ENCODE peak calls at places on chromosomes 6 and 20, in four cellular contexts. One of them, this sample, is unnamed.

GRCh38 chr6:157525292-157525889 is 144.4 kb downstream of the ZDHHC14 start:
- DNase-seq in pancreas: no peak
- DNase-seq in body of pancreas: no peak
- DNase-seq in SJSA1: no peak
- DNase-seq in this sample: no peak

GRCh38 chr6:156107514-156108150 is 652.0 kb upstream of the NOX3 start:
- DNase-seq in SJSA1: no peak
- DNase-seq in pancreas: no peak
- DNase-seq in body of pancreas: no peak
- DNase-seq in this sample: peak; percentile 2

GRCh38 chr6:121008553-121008952 is 325.7 kb downstream of the TBC1D32 start:
- DNase-seq in pancreas: no peak
- DNase-seq in SJSA1: no peak
- DNase-seq in body of pancreas: no peak
- DNase-seq in this sample: no peak

GRCh38 chr6:125926711-125927110 is 29.9 kb upstream of the HINT3 start:
- DNase-seq in pancreas: no peak
- DNase-seq in SJSA1: no peak
- DNase-seq in body of pancreas: no peak
- DNase-seq in this sample: no peak

GRCh38 chr6:8943073-8943472 is 507.7 kb upstream of the SLC35B3 start:
- DNase-seq in SJSA1: no peak
- DNase-seq in body of pancreas: no peak
- DNase-seq in pancreas: no peak
- DNase-seq in this sample: no peak

GRCh38 chr6:153511896-153512496 is 380.9 kb upstream of the RGS17 start:
- DNase-seq in body of pancreas: no peak
- DNase-seq in pancreas: no peak
- DNase-seq in SJSA1: peak; percentile 32
- DNase-seq in this sample: no peak

GRCh38 chr20:41234546-41234945 is 83.0 kb downstream of the ZHX3 start:
- DNase-seq in body of pancreas: no peak
- DNase-seq in SJSA1: no peak
- DNase-seq in pancreas: no peak
- DNase-seq in this sample: no peak

GRCh38 chr6:133796235-133796634 is 92.7 kb upstream of the TCF21 start:
- DNase-seq in SJSA1: no peak
- DNase-seq in body of pancreas: no peak
- DNase-seq in pancreas: no peak
- DNase-seq in this sample: no peak

GRCh38 chr6:127332383-127332961 is 10.9 kb downstream of the ECHDC1 start:
- DNase-seq in body of pancreas: no peak
- DNase-seq in pancreas: no peak
- DNase-seq in SJSA1: peak; percentile 41
- DNase-seq in this sample: no peak

GRCh38 chr6:87105823-87106222 is 10.9 kb upstream of the CGA start:
- DNase-seq in SJSA1: no peak
- DNase-seq in pancreas: no peak
- DNase-seq in body of pancreas: no peak
- DNase-seq in this sample: no peak

GRCh38 chr20:25076731-25077609 is 5.0 kb downstream of the VSX1 start:
- DNase-seq in pancreas: peak; percentile 35
- DNase-seq in SJSA1: no peak
- DNase-seq in body of pancreas: peak; percentile 67
- DNase-seq in this sample: peak; percentile 14

GRCh38 chr6:27767851-27768250 is 144.3 kb downstream of the OR2B2 start:
- DNase-seq in SJSA1: no peak
- DNase-seq in pancreas: no peak
- DNase-seq in body of pancreas: no peak
- DNase-seq in this sample: no peak

DNA sequence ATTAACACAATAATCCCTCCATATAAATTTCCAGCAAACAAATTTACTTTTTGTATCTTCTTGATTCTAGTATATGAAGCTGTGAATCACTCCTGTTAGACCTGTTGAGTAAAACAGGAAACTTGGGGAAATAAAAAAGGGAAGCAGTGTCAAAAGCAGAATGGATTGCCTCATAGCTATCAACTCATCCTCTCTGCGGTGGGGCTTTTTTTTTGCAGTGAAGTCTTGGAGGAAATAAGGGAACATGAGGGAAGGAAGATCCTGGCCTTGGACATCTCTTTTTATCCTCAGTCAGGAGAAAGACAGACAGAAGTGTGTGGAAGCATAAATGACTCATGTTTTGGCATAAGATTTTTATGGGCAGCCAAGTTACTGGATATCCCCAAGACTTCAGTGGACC is 332.5 kb downstream of the TFAP2A start:
- DNase-seq in pancreas: no peak
- DNase-seq in SJSA1: no peak
- DNase-seq in body of pancreas: no peak
- DNase-seq in this sample: peak; percentile 49
- H3K27ac ChIP-seq in pancreas: no peak overlapping the region
- H3K27ac ChIP-seq in SJSA1: no peak overlapping the region
- H3K27ac ChIP-seq in body of pancreas: no peak overlapping the region
- H3K27ac ChIP-seq in this sample: peak overlapping the region; percentile 77

GRCh38 chr6:16243055-16243454 is 4.7 kb downstream of the GMPR start:
- DNase-seq in pancreas: no peak
- DNase-seq in SJSA1: peak; percentile 68
- DNase-seq in body of pancreas: no peak
- DNase-seq in this sample: peak; percentile 34
- H3K27ac ChIP-seq in pancreas: no peak overlapping the region
- H3K27ac ChIP-seq in SJSA1: peak overlapping the region; percentile 19
- H3K27ac ChIP-seq in body of pancreas: peak overlapping the region; percentile 33
- H3K27ac ChIP-seq in this sample: no peak overlapping the region

GRCh38 chr6:2899596-2899995 is 3.5 kb downstream of the SERPINB9 start:
- DNase-seq in SJSA1: no peak
- DNase-seq in body of pancreas: no peak
- DNase-seq in pancreas: no peak
- DNase-seq in this sample: no peak

GRCh38 chr6:2900821-2901644 is 2.1 kb downstream of the SERPINB9 start:
- DNase-seq in body of pancreas: no peak
- DNase-seq in SJSA1: no peak
- DNase-seq in pancreas: no peak
- DNase-seq in this sample: no peak

GRCh38 chr6:2900221-2900807 is 2.8 kb downstream of the SERPINB9 start:
- DNase-seq in body of pancreas: no peak
- DNase-seq in pancreas: no peak
- DNase-seq in SJSA1: no peak
- DNase-seq in this sample: no peak

GRCh38 chr6:2896741-2897140 is 6.4 kb downstream of the SERPINB9 start:
- DNase-seq in pancreas: no peak
- DNase-seq in SJSA1: no peak
- DNase-seq in body of pancreas: no peak
- DNase-seq in this sample: no peak

GRCh38 chr6:2902470-2902762 is 693 bp downstream of the SERPINB9 start:
- DNase-seq in body of pancreas: no peak
- DNase-seq in SJSA1: no peak
- DNase-seq in pancreas: no peak
- DNase-seq in this sample: no peak
- H3K27ac ChIP-seq in body of pancreas: no peak overlapping the region
- H3K27ac ChIP-seq in SJSA1: no peak overlapping the region
- H3K27ac ChIP-seq in pancreas: no peak overlapping the region
- H3K27ac ChIP-seq in this sample: no peak overlapping the region

DNA sequence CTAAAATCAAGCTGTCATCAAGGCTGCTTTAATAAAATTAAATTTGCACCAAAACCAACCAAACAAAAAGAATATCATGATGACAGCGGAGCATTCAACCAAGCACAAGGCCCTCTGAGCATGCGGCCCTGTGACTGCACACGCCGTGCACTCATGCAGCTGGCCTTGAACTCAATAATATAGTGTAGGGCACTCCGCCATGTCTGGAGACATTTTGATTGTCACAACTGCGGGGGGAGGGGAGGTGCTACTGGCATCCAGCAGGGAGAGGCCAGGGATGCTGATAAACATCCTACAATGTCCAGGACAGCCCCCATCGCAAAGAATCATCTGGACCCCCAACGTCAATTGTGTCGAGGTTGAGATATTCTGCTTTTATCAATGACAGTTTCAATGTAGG is 9.7 kb downstream of the MOCS3 start:
- DNase-seq in pancreas: no peak
- DNase-seq in body of pancreas: no peak
- DNase-seq in SJSA1: no peak
- DNase-seq in this sample: no peak
- H3K27ac ChIP-seq in pancreas: no peak overlapping the region
- H3K27ac ChIP-seq in body of pancreas: no peak overlapping the region
- H3K27ac ChIP-seq in SJSA1: no peak overlapping the region
- H3K27ac ChIP-seq in this sample: no peak overlapping the region

This sample was measured in epithelial cell of prostate.